ENCODE peak calls at places on chromosomes 5 and 9, in four cellular contexts. One of them, this sample, is unnamed.

GRCh38 chr9:71692337-71692736 is 76.0 kb downstream of the CEMIP2 start:
- DNase-seq in glutamatergic neuron: no peak
- DNase-seq in RWPE1: no peak
- DNase-seq in dorsolateral prefrontal cortex: no peak
- DNase-seq in this sample: no peak

GRCh38 chr5:106522296-106522695 is 1148.4 kb downstream of the EFNA5 start:
- DNase-seq in dorsolateral prefrontal cortex: no peak
- DNase-seq in RWPE1: no peak
- DNase-seq in glutamatergic neuron: no peak
- DNase-seq in this sample: no peak

GRCh38 chr5:172102913-172103629 is 85.0 kb downstream of the STK10 start:
- DNase-seq in dorsolateral prefrontal cortex: no peak
- DNase-seq in glutamatergic neuron: peak; percentile 78
- DNase-seq in RWPE1: peak; percentile 98
- DNase-seq in this sample: peak; percentile 30

GRCh38 chr9:116144038-116144437 is 9.6 kb upstream of the PAPPA start:
- DNase-seq in RWPE1: peak; percentile 57
- DNase-seq in glutamatergic neuron: no peak
- DNase-seq in dorsolateral prefrontal cortex: no peak
- DNase-seq in this sample: no peak

GRCh38 chr5:36600847-36601527 is 5.4 kb upstream of the SLC1A3 start:
- DNase-seq in dorsolateral prefrontal cortex: no peak
- DNase-seq in glutamatergic neuron: no peak
- DNase-seq in RWPE1: no peak
- DNase-seq in this sample: no peak

GRCh38 chr5:16082053-16082452 is 97.5 kb downstream of the MARCHF11 start:
- DNase-seq in RWPE1: no peak
- DNase-seq in glutamatergic neuron: no peak
- DNase-seq in dorsolateral prefrontal cortex: no peak
- DNase-seq in this sample: no peak

GRCh38 chr9:132042324-132042723 is 37.3 kb downstream of the MED27 start:
- DNase-seq in RWPE1: peak; percentile 81
- DNase-seq in dorsolateral prefrontal cortex: no peak
- DNase-seq in glutamatergic neuron: no peak
- DNase-seq in this sample: no peak

GRCh38 chr9:5529683-5530221 is 19.4 kb downstream of the PDCD1LG2 start:
- DNase-seq in glutamatergic neuron: no peak
- DNase-seq in dorsolateral prefrontal cortex: no peak
- DNase-seq in RWPE1: no peak
- DNase-seq in this sample: no peak

GRCh38 chr9:12554636-12555035 is 138.5 kb upstream of the TYRP1 start:
- DNase-seq in dorsolateral prefrontal cortex: no peak
- DNase-seq in glutamatergic neuron: peak; percentile 18
- DNase-seq in RWPE1: peak; percentile 3
- DNase-seq in this sample: peak; percentile 5

GRCh38 chr9:98219794-98220370 is 27.4 kb upstream of the CORO2A start:
- DNase-seq in glutamatergic neuron: no peak
- DNase-seq in dorsolateral prefrontal cortex: no peak
- DNase-seq in RWPE1: no peak
- DNase-seq in this sample: no peak

GRCh38 chr5:32794086-32794485 is 83.0 kb downstream of the NPR3 start:
- DNase-seq in dorsolateral prefrontal cortex: no peak
- DNase-seq in glutamatergic neuron: no peak
- DNase-seq in RWPE1: peak; percentile 37
- DNase-seq in this sample: no peak

GRCh38 chr5:137051165-137051564 is 448.0 kb downstream of the SPOCK1 start:
- DNase-seq in glutamatergic neuron: no peak
- DNase-seq in RWPE1: no peak
- DNase-seq in dorsolateral prefrontal cortex: no peak
- DNase-seq in this sample: no peak

GRCh38 chr5:58462623-58463230 is 2.8 kb upstream of the PLK2 start:
- DNase-seq in RWPE1: peak; percentile 54
- DNase-seq in dorsolateral prefrontal cortex: no peak
- DNase-seq in glutamatergic neuron: no peak
- DNase-seq in this sample: peak; percentile 40

GRCh38 chr5:67887648-67888047 is 327.9 kb upstream of the PIK3R1 start:
- DNase-seq in dorsolateral prefrontal cortex: no peak
- DNase-seq in glutamatergic neuron: no peak
- DNase-seq in RWPE1: no peak
- DNase-seq in this sample: no peak

GRCh38 chr5:150487199-150488061 is 20.5 kb upstream of the NDST1 start:
- DNase-seq in RWPE1: peak; percentile 64
- DNase-seq in glutamatergic neuron: no peak
- DNase-seq in dorsolateral prefrontal cortex: no peak
- DNase-seq in this sample: no peak

GRCh38 chr5:148915224-148915803 is 88.9 kb downstream of the ADRB2 start:
- DNase-seq in RWPE1: no peak
- DNase-seq in dorsolateral prefrontal cortex: no peak
- DNase-seq in glutamatergic neuron: no peak
- DNase-seq in this sample: no peak

GRCh38 chr5:120817044-120817985 is 353.2 kb downstream of the PRR16 start:
- DNase-seq in RWPE1: no peak
- DNase-seq in glutamatergic neuron: peak; percentile 32
- DNase-seq in dorsolateral prefrontal cortex: no peak
- DNase-seq in this sample: no peak

GRCh38 chr5:39100851-39101396 is 26.7 kb upstream of the RICTOR start:
- DNase-seq in glutamatergic neuron: no peak
- DNase-seq in RWPE1: peak; percentile 94
- DNase-seq in dorsolateral prefrontal cortex: no peak
- DNase-seq in this sample: no peak

GRCh38 chr5:109125755-109126429 is 283.9 kb downstream of the PJA2 start:
- DNase-seq in glutamatergic neuron: no peak
- DNase-seq in RWPE1: no peak
- DNase-seq in dorsolateral prefrontal cortex: no peak
- DNase-seq in this sample: no peak

GRCh38 chr5:128536861-128537305 is 1.2 kb downstream of the FBN2 start:
- DNase-seq in glutamatergic neuron: no peak
- DNase-seq in dorsolateral prefrontal cortex: no peak
- DNase-seq in RWPE1: no peak
- DNase-seq in this sample: peak; percentile 49

GRCh38 chr9:24132244-24132643 is 306.2 kb upstream of the ELAVL2 start:
- DNase-seq in RWPE1: no peak
- DNase-seq in dorsolateral prefrontal cortex: no peak
- DNase-seq in glutamatergic neuron: no peak
- DNase-seq in this sample: no peak

GRCh38 chr5:168583742-168584482 is 4.7 kb upstream of the PANK3 start:
- DNase-seq in glutamatergic neuron: no peak
- DNase-seq in dorsolateral prefrontal cortex: no peak
- DNase-seq in RWPE1: no peak
- DNase-seq in this sample: no peak

GRCh38 chr5:72387985-72388384 is 67.8 kb downstream of the PTCD2 start:
- DNase-seq in dorsolateral prefrontal cortex: no peak
- DNase-seq in glutamatergic neuron: no peak
- DNase-seq in RWPE1: peak; percentile 86
- DNase-seq in this sample: no peak

GRCh38 chr9:114258866-114259799 is 63.8 kb upstream of the ORM1 start:
- DNase-seq in RWPE1: no peak
- DNase-seq in dorsolateral prefrontal cortex: no peak
- DNase-seq in glutamatergic neuron: no peak
- DNase-seq in this sample: no peak

GRCh38 chr9:130287736-130288135 is 22.2 kb downstream of the HMCN2 start:
- DNase-seq in dorsolateral prefrontal cortex: no peak
- DNase-seq in glutamatergic neuron: no peak
- DNase-seq in RWPE1: no peak
- DNase-seq in this sample: no peak

GRCh38 chr9:128421474-128422010 is 885 bp downstream of the CERCAM start:
- DNase-seq in RWPE1: no peak
- DNase-seq in dorsolateral prefrontal cortex: no peak
- DNase-seq in glutamatergic neuron: no peak
- DNase-seq in this sample: no peak

GRCh38 chr5:34651791-34652190 is 4.3 kb upstream of the RAI14 start:
- DNase-seq in glutamatergic neuron: no peak
- DNase-seq in dorsolateral prefrontal cortex: no peak
- DNase-seq in RWPE1: no peak
- DNase-seq in this sample: no peak

GRCh38 chr9:92723299-92723625 is 41.4 kb downstream of the BICD2 start:
- DNase-seq in RWPE1: peak; percentile 89
- DNase-seq in glutamatergic neuron: no peak
- DNase-seq in dorsolateral prefrontal cortex: no peak
- DNase-seq in this sample: no peak

GRCh38 chr5:148898413-148899075 is 72.1 kb downstream of the ADRB2 start:
- DNase-seq in RWPE1: no peak
- DNase-seq in dorsolateral prefrontal cortex: no peak
- DNase-seq in glutamatergic neuron: no peak
- DNase-seq in this sample: no peak

GRCh38 chr9:17520264-17521058 is 58.4 kb upstream of the SH3GL2 start:
- DNase-seq in dorsolateral prefrontal cortex: no peak
- DNase-seq in glutamatergic neuron: no peak
- DNase-seq in RWPE1: no peak
- DNase-seq in this sample: no peak

GRCh38 chr5:50325237-50325832 is 115.8 kb downstream of the EMB start:
- DNase-seq in dorsolateral prefrontal cortex: no peak
- DNase-seq in RWPE1: no peak
- DNase-seq in glutamatergic neuron: no peak
- DNase-seq in this sample: peak; percentile 2

GRCh38 chr5:78659714-78660113 is 11.1 kb upstream of the LHFPL2 start:
- DNase-seq in RWPE1: no peak
- DNase-seq in glutamatergic neuron: no peak
- DNase-seq in dorsolateral prefrontal cortex: no peak
- DNase-seq in this sample: no peak

GRCh38 chr5:168168978-168169696 is 122.3 kb upstream of the WWC1 start:
- DNase-seq in glutamatergic neuron: no peak
- DNase-seq in RWPE1: no peak
- DNase-seq in dorsolateral prefrontal cortex: no peak
- DNase-seq in this sample: no peak

GRCh38 chr5:103522586-103522985 is 40.0 kb downstream of the NUDT12 start:
- DNase-seq in RWPE1: no peak
- DNase-seq in glutamatergic neuron: no peak
- DNase-seq in dorsolateral prefrontal cortex: no peak
- DNase-seq in this sample: no peak

GRCh38 chr9:133580416-133580738 is 28.8 kb downstream of the FAM163B start:
- DNase-seq in glutamatergic neuron: no peak
- DNase-seq in dorsolateral prefrontal cortex: no peak
- DNase-seq in RWPE1: no peak
- DNase-seq in this sample: no peak

DNA sequence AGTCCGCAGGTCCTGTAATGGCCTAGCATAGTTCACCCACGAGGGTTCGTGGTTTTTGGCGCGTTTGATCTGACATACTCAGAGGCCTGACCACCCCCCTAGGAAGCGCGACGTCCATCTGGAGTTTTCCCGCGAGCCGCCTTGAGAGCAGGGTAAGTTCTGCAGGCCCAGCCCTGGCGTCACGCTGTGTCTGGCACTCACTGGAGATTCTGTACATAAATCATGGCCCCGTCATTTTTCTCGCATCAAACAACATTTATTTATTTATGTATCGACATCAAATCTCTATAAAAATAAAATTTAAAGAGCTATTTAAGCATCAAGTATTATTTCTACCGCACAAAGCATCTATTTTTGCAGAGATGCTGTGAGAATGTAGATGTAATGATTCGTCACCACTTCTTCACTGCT is 446 bp upstream of the TRIM41 start:
- DNase-seq in RWPE1: no peak
- DNase-seq in dorsolateral prefrontal cortex: no peak
- DNase-seq in glutamatergic neuron: no peak
- DNase-seq in this sample: no peak
- TF ChIP-seq CTCF in RWPE1: no peak
- TF ChIP-seq CTCF in dorsolateral prefrontal cortex: no peak
- TF ChIP-seq CTCF in glutamatergic neuron: peak; percentile 23
- TF ChIP-seq CTCF in this sample: no peak

DNA sequence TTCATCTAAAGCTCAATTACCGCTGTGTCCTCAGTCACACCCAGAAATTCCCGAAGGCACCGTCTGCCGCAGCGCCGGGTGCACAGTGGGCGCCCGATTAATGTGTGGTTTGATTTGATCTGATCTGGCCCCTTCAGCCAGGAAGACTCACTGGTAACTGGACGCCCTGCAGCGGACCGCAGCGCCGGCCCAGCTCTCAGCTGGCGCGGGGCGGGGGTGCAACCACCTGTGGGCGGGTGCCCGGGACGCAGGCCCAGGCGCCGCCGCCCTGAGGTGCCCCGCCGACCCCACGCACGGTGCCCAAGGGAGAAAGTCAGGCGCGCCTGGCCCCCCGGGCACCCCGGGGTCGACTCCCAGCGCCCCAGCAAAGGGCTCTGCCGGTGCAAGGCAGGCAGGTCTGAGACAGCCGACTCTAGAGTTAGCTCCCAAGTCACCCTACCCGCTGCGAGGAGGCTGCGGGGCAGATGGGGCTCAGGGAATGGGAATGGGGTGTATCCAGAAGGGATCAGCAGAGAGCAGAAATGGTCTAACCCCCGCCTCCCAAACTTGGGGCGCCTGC is 1.7 kb downstream of the EPB41L4B start:
- DNase-seq in dorsolateral prefrontal cortex: no peak
- DNase-seq in glutamatergic neuron: no peak
- DNase-seq in RWPE1: peak; percentile 54
- DNase-seq in this sample: peak; percentile 43
- TF ChIP-seq CTCF in dorsolateral prefrontal cortex: no peak
- TF ChIP-seq CTCF in glutamatergic neuron: no peak
- TF ChIP-seq CTCF in RWPE1: no peak
- TF ChIP-seq CTCF in this sample: no peak

GRCh38 chr5:60395712-60396329 is 304.1 kb downstream of the DEPDC1B start:
- DNase-seq in RWPE1: no peak
- DNase-seq in glutamatergic neuron: no peak
- DNase-seq in dorsolateral prefrontal cortex: no peak
- DNase-seq in this sample: no peak
- TF ChIP-seq CTCF in RWPE1: no peak
- TF ChIP-seq CTCF in glutamatergic neuron: no peak
- TF ChIP-seq CTCF in dorsolateral prefrontal cortex: no peak
- TF ChIP-seq CTCF in this sample: no peak

GRCh38 chr5:141402553-141403328 is at the start of gene PCDHGA9:
- DNase-seq in dorsolateral prefrontal cortex: no peak
- DNase-seq in RWPE1: peak; percentile 47
- DNase-seq in glutamatergic neuron: no peak
- DNase-seq in this sample: no peak
- TF ChIP-seq CTCF in dorsolateral prefrontal cortex: peak; percentile 22
- TF ChIP-seq CTCF in RWPE1: peak; percentile 23
- TF ChIP-seq CTCF in glutamatergic neuron: no peak
- TF ChIP-seq CTCF in this sample: no peak